ENCODE peak calls at places on chromosomes 12 and 14, in seven cellular contexts. R is tibial artery, E is suprapubic skin, W is breast epithelium, T is heart right ventricle, L is RWPE1, B is GM06990. U is an unnamed sample.

GRCh38 chr14:45526715-45527549 is 273.9 kb upstream of the MIS18BP1 start:
- DNase-seq in T (peak), W (no peak), R (no peak), B (no peak), E (no peak), L (peak), U (no peak)

GRCh38 chr14:31059152-31059924 is 33.2 kb upstream of the STRN3 start:
- DNase-seq in L (peak), W (no peak), B (no peak), E (no peak), R (peak), T (peak), U (no peak)

GRCh38 chr12:41981758-41982157 is 162.9 kb downstream of the GXYLT1 start:
- DNase-seq in R (no peak), T (no peak), W (no peak), L (peak), B (no peak), E (no peak), U (no peak)

GRCh38 chr14:68569546-68569908 is 223.3 kb downstream of the ZFP36L1 start:
- DNase-seq in T (no peak), L (no peak), W (no peak), R (no peak), E (no peak), B (no peak), U (no peak)

GRCh38 chr12:120367252-120367923 is 1.6 kb downstream of the MSI1 start:
- DNase-seq in E (no peak), R (no peak), B (no peak), W (no peak), L (no peak), T (no peak), U (no peak)

GRCh38 chr12:195191-195590 is 18.8 kb downstream of the SLC6A12 start:
- DNase-seq in L (no peak), E (no peak), B (no peak), T (no peak), R (no peak), W (no peak), U (no peak)

GRCh38 chr12:124388038-124388676 is 93.3 kb downstream of the RFLNA start:
- DNase-seq in R (no peak), T (no peak), W (no peak), L (no peak), B (no peak), E (no peak), U (no peak)

GRCh38 chr12:68595246-68595645 is 15.5 kb upstream of the RAP1B start:
- DNase-seq in T (no peak), R (no peak), B (no peak), E (no peak), L (no peak), W (no peak), U (no peak)

GRCh38 chr14:103361868-103362267 is 23.3 kb upstream of the MARK3 start:
- DNase-seq in B (no peak), R (no peak), E (no peak), L (peak), W (no peak), T (no peak), U (no peak)

GRCh38 chr12:124917135-124917840 is 2.8 kb upstream of the UBC start:
- DNase-seq in L (peak), T (peak), W (peak), R (peak), E (peak), B (peak), U (peak)

GRCh38 chr12:89151536-89151935 is 200.8 kb downstream of the DUSP6 start:
- DNase-seq in T (no peak), B (no peak), R (no peak), L (no peak), E (no peak), W (no peak), U (no peak)

GRCh38 chr12:51926718-51927117 is 19.4 kb downstream of the ACVRL1 start:
- DNase-seq in T (no peak), R (no peak), L (peak), E (peak), W (no peak), B (peak), U (no peak)

GRCh38 chr12:68119724-68120211 is 39.8 kb downstream of the IFNG start:
- DNase-seq in E (no peak), B (peak), T (no peak), W (no peak), L (peak), R (no peak), U (no peak)

GRCh38 chr12:7951671-7952070 is 15.7 kb upstream of the SLC2A3 start:
- DNase-seq in B (no peak), W (no peak), R (no peak), T (no peak), E (no peak), L (no peak), U (no peak)

GRCh38 chr14:61482348-61483206 is 161.2 kb downstream of the PRKCH start:
- DNase-seq in B (no peak), L (no peak), E (no peak), T (no peak), R (no peak), W (no peak), U (no peak)

GRCh38 chr14:23617539-23617938 is 18.6 kb upstream of the DHRS2 start:
- DNase-seq in E (no peak), W (no peak), L (no peak), B (no peak), T (no peak), R (no peak), U (no peak)

GRCh38 chr12:51938744-51939143 is 12.8 kb upstream of the ACVR1B start:
- DNase-seq in L (no peak), E (no peak), B (no peak), R (no peak), T (no peak), W (peak), U (no peak)

GRCh38 chr14:90785876-90786450 is 30.3 kb downstream of the TTC7B start:
- DNase-seq in R (no peak), L (no peak), T (no peak), B (no peak), E (no peak), W (no peak), U (no peak)

GRCh38 chr14:99546230-99546879 is 57.7 kb downstream of the CCDC85C start:
- DNase-seq in E (no peak), B (no peak), L (no peak), R (no peak), T (no peak), W (no peak), U (no peak)

GRCh38 chr12:402127-402456 is 648 bp downstream of the CCDC77 start:
- DNase-seq in E (no peak), B (no peak), T (no peak), L (no peak), R (no peak), W (no peak), U (no peak)

GRCh38 chr12:111768159-111768895 is 1.6 kb downstream of the ALDH2 start:
- DNase-seq in L (no peak), R (no peak), T (no peak), W (no peak), E (no peak), B (no peak), U (no peak)

GRCh38 chr14:92759300-92759678 is 10.9 kb upstream of the LGMN start:
- DNase-seq in E (no peak), T (no peak), W (no peak), R (no peak), B (no peak), L (peak), U (no peak)

GRCh38 chr12:127083028-127083949 is 1183.7 kb upstream of the TMEM132C start:
- DNase-seq in R (no peak), T (peak), L (peak), E (no peak), B (peak), W (no peak), U (no peak)

GRCh38 chr14:22556021-22556989 is 32.7 kb downstream of the DAD1 start:
- DNase-seq in B (peak), T (peak), W (peak), E (peak), R (no peak), L (peak), U (no peak)

GRCh38 chr12:53133722-53134121 is 30.4 kb downstream of the SOAT2 start:
- DNase-seq in T (no peak), L (no peak), R (no peak), E (no peak), W (no peak), B (no peak), U (peak)

GRCh38 chr12:118884226-118884625 is 97.1 kb upstream of the SRRM4 start:
- DNase-seq in W (no peak), R (no peak), E (no peak), T (no peak), L (no peak), B (no peak), U (no peak)

GRCh38 chr12:61916856-61917255 is 343.3 kb upstream of the USP15 start:
- DNase-seq in E (no peak), L (no peak), W (no peak), R (no peak), T (no peak), B (no peak), U (no peak)

GRCh38 chr12:45468751-45469615 is 253.1 kb downstream of the ANO6 start:
- DNase-seq in W (no peak), B (no peak), L (no peak), E (no peak), T (no peak), R (no peak), U (no peak)

GRCh38 chr14:100540141-100540925 is 46.9 kb downstream of the BEGAIN start:
- DNase-seq in T (no peak), W (no peak), L (no peak), R (no peak), B (no peak), E (peak), U (no peak)

GRCh38 chr12:120206228-120206627 is 5.3 kb upstream of the RPLP0 start:
- DNase-seq in L (no peak), T (no peak), E (no peak), R (no peak), B (no peak), W (no peak), U (no peak)

GRCh38 chr14:69317780-69318179 is 57.8 kb downstream of the GALNT16 start:
- DNase-seq in B (no peak), E (peak), R (peak), T (no peak), W (no peak), L (no peak), U (peak)

GRCh38 chr12:79553863-79554574 is 136.7 kb downstream of the PAWR start:
- DNase-seq in W (no peak), L (no peak), E (no peak), R (no peak), T (no peak), B (no peak), U (no peak)

GRCh38 chr14:32375663-32376062 is 46.6 kb downstream of the AKAP6 start:
- DNase-seq in E (no peak), L (no peak), W (no peak), R (no peak), B (no peak), T (no peak), U (no peak)

GRCh38 chr14:105066285-105067071 is 1.2 kb upstream of the GPR132 start:
- DNase-seq in E (peak), B (peak), R (no peak), L (no peak), T (peak), W (no peak), U (no peak)

GRCh38 chr12:44774815-44775411 is 101.2 kb downstream of the NELL2 start:
- DNase-seq in R (no peak), B (no peak), L (peak), E (no peak), W (no peak), T (no peak), U (no peak)

GRCh38 chr14:50977863-50978520 is 33.7 kb upstream of the PYGL start:
- DNase-seq in R (no peak), E (no peak), L (no peak), T (no peak), W (no peak), B (peak), U (no peak)

GRCh38 chr14:50974118-50974517 is 29.8 kb upstream of the PYGL start:
- DNase-seq in W (no peak), B (no peak), T (no peak), R (no peak), E (no peak), L (no peak), U (no peak)

GRCh38 chr14:50971122-50971781 is 27.0 kb upstream of the PYGL start:
- DNase-seq in W (no peak), B (no peak), L (no peak), E (no peak), R (no peak), T (no peak), U (no peak)

GRCh38 chr14:50967719-50968266 is 23.5 kb upstream of the PYGL start:
- DNase-seq in W (no peak), E (no peak), T (no peak), R (no peak), L (no peak), B (no peak), U (no peak)

DNA sequence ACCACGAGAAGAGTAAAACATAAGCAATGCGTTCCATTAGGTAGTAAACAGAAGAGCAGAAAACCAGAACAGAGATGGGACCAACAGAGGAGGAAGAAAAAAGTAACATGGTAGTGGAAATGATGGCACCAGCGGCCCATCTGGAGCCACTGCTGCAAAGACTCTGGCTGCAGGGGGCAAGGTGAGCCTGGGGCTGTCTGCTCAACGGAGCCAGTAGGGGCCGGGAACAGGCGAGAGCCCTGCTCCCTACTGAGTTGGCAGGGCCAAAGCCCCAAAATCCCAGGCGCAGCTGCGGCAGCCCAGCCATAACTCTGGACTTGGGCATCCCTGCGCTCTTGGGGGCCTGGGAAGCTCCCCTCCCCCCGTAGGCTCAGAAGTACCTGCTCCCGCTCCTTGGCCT is 28.5 kb upstream of the PYGL start:
- DNase-seq in T (no peak), R (no peak), B (no peak), L (no peak), W (no peak), E (no peak), U (no peak)
- TF ChIP-seq CTCF in T (no peak), R (no peak), B (no peak), L (no peak), W (no peak), E (no peak), U (no peak)

GRCh38 chr12:62986844-62987243 is 51.9 kb upstream of the PPM1H start:
- DNase-seq in E (no peak), T (no peak), B (no peak), L (no peak), W (no peak), R (no peak), U (no peak)

GRCh38 chr12:62977879-62978278 is 42.9 kb upstream of the PPM1H start:
- DNase-seq in W (no peak), B (no peak), T (no peak), E (no peak), L (no peak), R (no peak), U (no peak)

GRCh38 chr12:62978768-62979167 is 43.8 kb upstream of the PPM1H start:
- DNase-seq in T (no peak), B (no peak), L (no peak), R (no peak), W (no peak), E (no peak), U (no peak)

GRCh38 chr12:62983594-62983993 is 48.6 kb upstream of the PPM1H start:
- DNase-seq in L (no peak), E (no peak), B (no peak), R (no peak), W (no peak), T (no peak), U (no peak)
- TF ChIP-seq CTCF in L (no peak), E (no peak), B (peak), R (no peak), W (no peak), T (peak), U (no peak)

DNA sequence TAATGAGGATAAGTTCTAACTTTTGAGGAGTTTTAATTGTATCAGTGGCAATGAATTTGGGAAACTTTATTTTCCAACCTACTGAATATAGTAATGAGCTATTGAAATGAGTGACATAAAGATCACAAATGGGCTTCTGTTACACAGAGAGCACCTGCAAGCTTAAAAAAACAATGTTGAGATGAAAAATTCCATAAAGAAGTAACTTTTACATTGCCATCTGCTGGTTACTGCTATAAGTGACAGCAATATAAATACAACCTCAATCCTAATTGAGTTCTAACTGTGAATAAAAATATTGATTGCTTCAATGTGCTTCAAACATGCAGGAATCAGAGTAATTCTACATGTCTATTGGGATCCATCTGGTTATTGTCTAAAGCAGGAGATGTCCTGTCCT is 14.2 kb downstream of the WIF1 start:
- DNase-seq in W (no peak), L (peak), T (no peak), R (no peak), E (no peak), B (no peak), U (no peak)
- TF ChIP-seq CTCF in W (no peak), L (peak), T (peak), R (no peak), E (no peak), B (peak), U (peak)

DNA sequence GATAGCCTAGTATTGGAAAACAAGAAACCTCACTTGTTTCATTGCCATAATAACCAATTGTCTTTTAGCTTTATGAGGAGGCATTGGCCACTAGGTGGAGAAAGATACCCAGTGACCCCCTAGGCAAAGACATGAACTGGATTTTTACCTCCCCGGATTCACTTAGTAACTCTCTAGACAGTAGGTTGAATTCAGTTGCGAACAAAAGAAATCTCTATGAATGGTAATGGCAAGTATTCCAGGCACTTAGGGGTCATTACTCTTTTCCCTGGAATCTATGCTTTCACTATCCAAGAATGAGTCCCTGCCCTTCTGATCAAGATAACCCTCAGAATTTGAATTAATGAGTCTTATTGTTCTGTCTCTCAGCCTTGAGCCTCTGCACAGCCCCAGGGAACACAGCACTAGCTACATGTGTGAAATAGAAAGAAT is 29.5 kb upstream of the RHOJ start:
- DNase-seq in L (peak), B (no peak), W (no peak), E (no peak), R (no peak), T (peak), U (no peak)
- TF ChIP-seq CTCF in L (peak), B (peak), W (peak), E (peak), R (peak), T (peak), U (peak)

GRCh38 chr12:9587903-9588600 is 19.7 kb downstream of the KLRB1 start:
- DNase-seq in B (no peak), T (no peak), L (no peak), W (no peak), R (no peak), E (no peak), U (no peak)
- TF ChIP-seq CTCF in B (no peak), T (no peak), L (no peak), W (no peak), R (no peak), E (no peak), U (no peak)

GRCh38 chr12:2273288-2273687 is 220.5 kb downstream of the CACNA1C start:
- DNase-seq in T (no peak), B (no peak), E (no peak), L (no peak), W (no peak), R (peak), U (no peak)
- TF ChIP-seq CTCF in T (peak), B (no peak), E (no peak), L (no peak), W (no peak), R (peak), U (no peak)

DNA sequence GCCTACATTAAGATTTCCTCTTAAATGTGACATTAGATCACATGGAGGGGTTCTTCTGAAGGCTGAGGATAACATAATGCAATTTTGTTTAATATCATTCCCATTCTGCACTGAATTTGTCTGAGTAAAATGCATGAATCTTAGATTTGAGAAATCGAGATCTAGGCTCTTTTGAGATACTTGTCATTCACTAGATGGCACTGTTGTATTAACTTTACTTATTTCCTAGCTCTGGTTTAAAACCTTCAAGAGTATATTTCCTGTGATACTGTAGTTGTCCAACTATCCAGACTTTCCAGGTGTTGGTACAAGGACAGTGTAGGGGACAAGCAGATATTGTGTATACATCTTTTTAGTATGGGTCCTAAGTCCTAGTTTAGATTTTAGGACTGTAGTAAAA is 91.7 kb upstream of the SEL1L start:
- DNase-seq in W (no peak), R (no peak), T (no peak), B (no peak), E (no peak), L (peak), U (no peak)
- TF ChIP-seq CTCF in W (no peak), R (peak), T (peak), B (peak), E (no peak), L (peak), U (peak)

GRCh38 chr12:130936566-130936965 is 17.1 kb upstream of the ADGRD1 start:
- DNase-seq in B (no peak), T (no peak), E (no peak), W (no peak), L (no peak), R (no peak), U (no peak)

GRCh38 chr12:130934753-130935152 is 19.0 kb upstream of the ADGRD1 start:
- DNase-seq in R (no peak), B (no peak), T (no peak), W (no peak), L (no peak), E (no peak), U (no peak)

GRCh38 chr12:130933269-130933995 is 20.3 kb upstream of the ADGRD1 start:
- DNase-seq in T (no peak), L (no peak), W (no peak), E (no peak), R (no peak), B (no peak), U (no peak)

GRCh38 chr12:130938186-130938585 is 15.5 kb upstream of the ADGRD1 start:
- DNase-seq in W (no peak), T (no peak), R (no peak), E (no peak), B (no peak), L (no peak), U (no peak)
- TF ChIP-seq CTCF in W (no peak), T (no peak), R (no peak), E (no peak), B (no peak), L (no peak), U (peak)

GRCh38 chr14:87805315-87805723 is 187.7 kb downstream of the GALC start:
- DNase-seq in L (peak), W (no peak), E (no peak), T (peak), R (peak), B (peak), U (no peak)
- TF ChIP-seq CTCF in L (peak), W (no peak), E (no peak), T (peak), R (peak), B (peak), U (peak)

DNA sequence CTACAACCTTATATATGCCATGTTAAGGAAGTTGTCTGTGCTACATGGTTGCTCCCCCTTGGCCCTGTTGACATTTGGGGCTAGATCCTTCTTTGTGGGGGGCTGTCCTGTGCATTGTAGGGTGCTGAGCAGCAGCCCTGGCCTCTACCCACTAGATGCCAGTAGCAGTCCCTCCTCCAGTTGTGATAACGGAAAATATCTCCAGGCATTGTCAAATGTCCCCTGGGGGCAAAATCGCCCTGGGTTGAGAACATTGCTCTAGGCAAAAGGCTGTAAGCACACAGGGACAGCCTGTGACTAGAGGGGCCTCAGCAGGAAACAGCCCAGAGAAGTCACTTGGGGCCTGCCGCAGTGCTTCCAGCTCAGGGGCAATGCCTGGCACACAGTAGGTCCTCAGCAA is 1100.3 kb downstream of the BCL11B start:
- DNase-seq in E (no peak), L (no peak), R (no peak), W (no peak), B (no peak), T (no peak), U (no peak)
- TF ChIP-seq CTCF in E (no peak), L (no peak), R (no peak), W (no peak), B (no peak), T (no peak), U (no peak)

U was measured in type B pancreatic cell.